ENCODE peak calls at places on chromosome 19, in five cellular contexts. Y is CD4-positive, CD25-positive, alpha-beta regulatory T cell; D is endodermal cell; V is transverse colon; E is CD8-positive, alpha-beta T cell. T is an unnamed sample.

GRCh38 chr19:40684280-40684679 is 6.2 kb downstream of the NUMBL start:
- DNase-seq in D (no peak), Y (no peak), V (no peak), E (no peak), T (no peak)

GRCh38 chr19:40686882-40687524 is 3.4 kb downstream of the NUMBL start:
- DNase-seq in E (no peak), V (no peak), Y (no peak), D (no peak), T (no peak)

GRCh38 chr19:18167975-18168645 is 5.5 kb upstream of the IFI30 start:
- DNase-seq in Y (peak; percentile 52), V (peak; percentile 61), D (peak; percentile 84), E (peak; percentile 77), T (peak; percentile 64)

GRCh38 chr19:9128171-9128570 is 1.4 kb upstream of the OR7G3 start:
- DNase-seq in D (no peak), V (no peak), Y (no peak), E (no peak), T (no peak)

GRCh38 chr19:30237146-30237545 is 135.0 kb upstream of the ZNF536 start:
- DNase-seq in D (no peak), Y (no peak), E (no peak), V (no peak), T (no peak)

GRCh38 chr19:51729781-51730180 is 6.0 kb upstream of the HAS1 start:
- DNase-seq in E (no peak), V (no peak), Y (no peak), D (no peak), T (no peak)

GRCh38 chr19:28213476-28214082 is 999.4 kb downstream of the UQCRFS1 start:
- DNase-seq in E (no peak), D (no peak), V (no peak), Y (no peak), T (no peak)

GRCh38 chr19:40578442-40578908 is 1.8 kb downstream of the SHKBP1 start:
- DNase-seq in E (no peak), D (peak; percentile 90), Y (no peak), V (no peak), T (no peak)

GRCh38 chr19:36054119-36054732 is at the start of gene THAP8:
- DNase-seq in E (peak; percentile 100), Y (peak; percentile 100), D (peak; percentile 99), V (peak; percentile 100), T (peak; percentile 100)

GRCh38 chr19:661427-662196 is 1.4 kb downstream of the RNF126 start:
- DNase-seq in Y (peak; percentile 77), E (peak; percentile 81), D (peak; percentile 49), V (peak; percentile 71), T (peak; percentile 85)

GRCh38 chr19:41443813-41444455 is 978 bp downstream of the ERICH4 start:
- DNase-seq in V (peak; percentile 3), E (no peak), D (no peak), Y (no peak), T (no peak)

GRCh38 chr19:4636151-4636717 is 3.1 kb upstream of the TNFAIP8L1 start:
- DNase-seq in E (peak; percentile 89), D (peak; percentile 92), V (peak; percentile 70), Y (peak; percentile 69), T (peak; percentile 80)

GRCh38 chr19:1481224-1481892 is 2.3 kb upstream of the C19orf25 start:
- DNase-seq in D (no peak), V (no peak), Y (no peak), E (no peak), T (no peak)

DNA sequence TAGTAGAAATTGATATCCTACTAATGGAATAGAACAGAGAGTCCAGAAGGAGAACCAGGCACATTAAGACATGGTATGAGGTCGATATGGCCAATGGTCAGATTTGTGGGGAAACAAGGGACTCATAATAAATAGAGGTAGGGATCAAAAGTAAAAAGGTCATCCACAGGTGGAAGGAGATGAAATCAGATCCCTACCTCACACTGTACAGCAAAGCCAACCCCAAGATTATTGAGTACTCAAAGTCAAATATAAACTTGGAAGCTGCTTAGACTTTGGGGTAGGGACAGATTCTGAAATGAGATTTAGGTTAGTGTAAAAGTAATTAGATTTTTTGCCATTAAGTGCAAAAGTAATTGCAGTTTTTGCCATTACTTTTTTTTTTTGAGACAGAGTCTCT is 40.7 kb downstream of the BICRA start:
- DNase-seq in V (no peak), D (no peak), E (no peak), Y (no peak), T (no peak)
- H3K27ac ChIP-seq in V (peak overlapping the region; percentile 73), D (no peak overlapping the region), E (no peak overlapping the region), Y (no peak overlapping the region), T (peak overlapping the region; percentile 67)

GRCh38 chr19:11173516-11174155 is 18.1 kb upstream of the SPC24 start:
- DNase-seq in D (no peak), V (no peak), E (no peak), Y (no peak), T (no peak)
- H3K27ac ChIP-seq in D (no peak overlapping the region), V (no peak overlapping the region), E (no peak overlapping the region), Y (no peak overlapping the region), T (no peak overlapping the region)

GRCh38 chr19:33143897-33144405 is 12.0 kb downstream of the WDR88 start:
- DNase-seq in Y (peak; percentile 62), V (peak; percentile 71), E (peak; percentile 80), D (peak; percentile 86), T (peak; percentile 38)
- H3K27ac ChIP-seq in Y (no peak overlapping the region), V (no peak overlapping the region), E (no peak overlapping the region), D (no peak overlapping the region), T (no peak overlapping the region)

DNA sequence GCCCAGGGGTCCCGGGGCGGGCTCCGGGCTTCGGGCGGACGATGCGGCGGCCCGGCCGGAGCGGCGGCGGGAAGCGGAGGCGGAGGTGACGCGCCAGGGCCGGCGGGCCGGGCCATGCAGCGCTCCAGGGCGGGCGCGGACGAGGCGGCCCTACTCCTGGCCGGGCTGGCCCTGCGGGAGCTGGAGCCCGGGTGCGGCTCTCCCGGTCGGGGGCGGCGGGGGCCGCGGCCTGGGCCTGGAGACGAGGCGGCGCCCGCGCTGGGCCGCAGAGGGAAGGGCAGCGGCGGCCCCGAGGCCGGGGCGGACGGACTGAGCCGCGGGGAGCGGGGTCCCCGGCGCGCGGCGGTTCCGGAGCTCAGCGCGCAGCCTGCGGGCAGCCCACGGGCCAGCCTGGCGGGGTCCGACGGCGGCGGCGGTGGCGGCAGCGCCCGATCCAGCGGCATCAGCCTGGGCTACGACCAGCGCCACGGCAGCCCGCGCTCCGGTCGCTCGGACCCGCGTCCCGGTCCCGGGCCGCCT is 362 bp downstream of the WTIP start:
- DNase-seq in D (peak; percentile 74), E (no peak), V (no peak), Y (no peak), T (peak; percentile 40)
- H3K27ac ChIP-seq in D (no peak overlapping the region), E (no peak overlapping the region), V (peak overlapping the region; percentile 80), Y (no peak overlapping the region), T (peak overlapping the region; percentile 69)

GRCh38 chr19:48868196-48868886 is at the start of gene PLEKHA4:
- DNase-seq in E (no peak), D (peak; percentile 72), V (peak; percentile 49), Y (no peak), T (peak; percentile 69)

GRCh38 chr19:48866692-48867091 is 1.7 kb downstream of the PLEKHA4 start:
- DNase-seq in V (no peak), D (no peak), E (no peak), Y (no peak), T (no peak)

GRCh38 chr19:48867119-48867921 is 1.1 kb downstream of the PLEKHA4 start:
- DNase-seq in Y (no peak), E (no peak), V (no peak), D (no peak), T (no peak)

GRCh38 chr19:48870048-48870447 is 1.6 kb upstream of the PLEKHA4 start:
- DNase-seq in V (no peak), Y (no peak), D (no peak), E (no peak), T (no peak)

DNA sequence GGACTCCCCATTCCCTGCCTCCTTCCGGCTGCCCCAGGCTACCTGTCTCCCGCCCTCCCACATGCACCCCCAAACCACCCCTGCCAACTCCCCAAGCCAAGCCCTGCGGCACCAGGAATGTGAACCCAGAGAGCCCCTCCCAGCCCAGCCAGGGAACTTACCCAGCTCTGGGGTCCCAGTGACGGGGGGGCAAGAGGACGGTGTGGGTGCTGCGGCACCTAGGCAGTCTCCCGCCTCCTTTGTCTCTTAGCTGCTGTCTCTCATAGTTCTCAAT is 558 bp downstream of the PLEKHA4 start:
- DNase-seq in D (no peak), V (no peak), E (no peak), Y (no peak), T (no peak)
- H3K27ac ChIP-seq in D (peak overlapping the region; percentile 75), V (peak overlapping the region; percentile 74), E (no peak overlapping the region), Y (no peak overlapping the region), T (peak overlapping the region; percentile 52)

GRCh38 chr19:34778342-34778741 is 5.3 kb upstream of the ZNF599 start:
- DNase-seq in Y (no peak), D (no peak), E (no peak), V (no peak), T (no peak)

GRCh38 chr19:34774857-34775256 is 1.8 kb upstream of the ZNF599 start:
- DNase-seq in V (no peak), Y (no peak), E (no peak), D (no peak), T (no peak)

GRCh38 chr19:34767967-34768366 is 5.0 kb downstream of the ZNF599 start:
- DNase-seq in E (no peak), D (no peak), V (no peak), Y (no peak), T (no peak)

GRCh38 chr19:34773555-34773864 is 495 bp upstream of the ZNF599 start:
- DNase-seq in V (no peak), E (no peak), D (no peak), Y (no peak), T (no peak)

DNA sequence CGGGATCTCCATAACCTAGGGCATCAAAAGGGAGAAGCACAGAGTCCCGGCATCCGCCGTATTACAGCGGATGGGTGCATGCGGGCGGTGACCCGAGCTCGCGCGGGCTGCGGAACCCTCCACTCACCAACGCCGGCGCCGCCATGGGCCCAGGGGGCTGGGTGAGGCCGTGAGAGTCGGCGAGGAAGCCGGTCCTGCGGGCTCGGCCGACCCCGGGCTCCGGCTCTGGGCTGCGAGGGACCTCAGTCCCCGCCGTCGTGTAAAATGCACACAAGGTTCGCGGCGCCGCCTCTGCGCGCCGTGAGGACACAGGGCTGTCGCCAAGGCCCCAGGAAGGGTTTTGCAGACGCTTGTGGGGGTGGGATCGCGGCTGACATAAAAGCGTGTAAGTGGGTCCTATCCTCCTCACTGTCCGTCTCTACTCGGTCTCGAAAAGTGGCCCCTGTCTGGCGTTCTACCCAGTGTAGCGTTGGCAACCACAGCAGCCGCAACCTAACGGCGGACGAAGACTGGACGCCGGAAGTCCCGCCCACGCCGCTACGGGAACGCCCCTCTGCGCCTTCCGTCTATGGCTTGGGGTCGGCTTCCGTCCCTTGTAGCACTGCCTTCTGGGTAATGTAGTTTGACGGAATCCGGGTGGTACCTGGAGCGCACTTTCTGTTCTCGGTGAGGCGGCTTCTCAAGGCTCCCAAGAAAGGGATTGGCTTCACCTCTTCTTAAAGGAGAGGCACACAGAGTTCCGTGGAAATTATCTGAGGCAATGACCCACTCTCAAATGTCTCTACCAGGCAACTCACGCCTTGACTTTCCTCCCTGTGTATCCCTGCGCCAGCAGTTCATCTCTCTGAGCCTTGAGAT is at the start of gene ZNF599:
- DNase-seq in V (peak; percentile 93), D (peak; percentile 95), Y (peak; percentile 90), E (peak; percentile 93), T (peak; percentile 87)
- H3K27ac ChIP-seq in V (peak within 1 kb of the TSS; percentile 67), D (no peak within 1 kb of the TSS), Y (peak within 1 kb of the TSS; percentile 71), E (peak within 1 kb of the TSS; percentile 69), T (peak within 1 kb of the TSS; percentile 59)

T was measured in Peyer's patch.